ENCODE peak calls at places on chromosomes 5 and 9, in nine cellular contexts. One of them, this sample, is unnamed.
A peak's percentile ranks its signal among the peaks of the same experiment; 100 is the strongest.

GRCh38 chr5:156482816-156483215 is 155.9 kb downstream of the SGCD start:
- DNase-seq in fibroblast of the aortic adventitia: no peak
- DNase-seq in IMR-90: no peak
- DNase-seq in cardiac muscle cell: no peak
- DNase-seq in ovary: no peak
- DNase-seq in lower leg skin: no peak
- DNase-seq in heart left ventricle: no peak
- DNase-seq in fibroblast of pulmonary artery: no peak
- DNase-seq in astrocyte of the cerebellum: no peak
- DNase-seq in this sample: no peak

GRCh38 chr5:156888520-156888919 is 38.4 kb downstream of the PPP1R2B start:
- DNase-seq in ovary: no peak
- DNase-seq in heart left ventricle: no peak
- DNase-seq in cardiac muscle cell: no peak
- DNase-seq in fibroblast of the aortic adventitia: no peak
- DNase-seq in astrocyte of the cerebellum: no peak
- DNase-seq in fibroblast of pulmonary artery: no peak
- DNase-seq in IMR-90: no peak
- DNase-seq in lower leg skin: no peak
- DNase-seq in this sample: no peak

GRCh38 chr9:137764171-137764671 is 113.4 kb upstream of the CACNA1B start:
- DNase-seq in heart left ventricle: no peak
- DNase-seq in lower leg skin: no peak
- DNase-seq in fibroblast of pulmonary artery: no peak
- DNase-seq in astrocyte of the cerebellum: no peak
- DNase-seq in fibroblast of the aortic adventitia: no peak
- DNase-seq in IMR-90: no peak
- DNase-seq in ovary: no peak
- DNase-seq in cardiac muscle cell: no peak
- DNase-seq in this sample: peak; percentile 41

GRCh38 chr9:22044583-22044982 is 35.5 kb upstream of the CDKN2B start:
- DNase-seq in lower leg skin: no peak
- DNase-seq in cardiac muscle cell: no peak
- DNase-seq in heart left ventricle: no peak
- DNase-seq in fibroblast of the aortic adventitia: peak; percentile 90
- DNase-seq in fibroblast of pulmonary artery: peak; percentile 91
- DNase-seq in ovary: no peak
- DNase-seq in IMR-90: peak; percentile 87
- DNase-seq in astrocyte of the cerebellum: peak; percentile 60
- DNase-seq in this sample: peak; percentile 89

GRCh38 chr5:7869474-7870136 is 657 bp downstream of the MTRR start:
- DNase-seq in astrocyte of the cerebellum: no peak
- DNase-seq in fibroblast of the aortic adventitia: no peak
- DNase-seq in heart left ventricle: no peak
- DNase-seq in lower leg skin: no peak
- DNase-seq in fibroblast of pulmonary artery: peak; percentile 3
- DNase-seq in IMR-90: no peak
- DNase-seq in ovary: no peak
- DNase-seq in cardiac muscle cell: peak; percentile 19
- DNase-seq in this sample: no peak

GRCh38 chr5:42826757-42827156 is 15.1 kb upstream of the SELENOP start:
- DNase-seq in ovary: no peak
- DNase-seq in heart left ventricle: no peak
- DNase-seq in lower leg skin: no peak
- DNase-seq in fibroblast of the aortic adventitia: no peak
- DNase-seq in cardiac muscle cell: no peak
- DNase-seq in IMR-90: no peak
- DNase-seq in fibroblast of pulmonary artery: no peak
- DNase-seq in astrocyte of the cerebellum: no peak
- DNase-seq in this sample: no peak

GRCh38 chr5:138149530-138149929 is 10.3 kb upstream of the NME5 start:
- DNase-seq in fibroblast of the aortic adventitia: peak; percentile 17
- DNase-seq in ovary: no peak
- DNase-seq in heart left ventricle: no peak
- DNase-seq in lower leg skin: no peak
- DNase-seq in cardiac muscle cell: no peak
- DNase-seq in astrocyte of the cerebellum: no peak
- DNase-seq in IMR-90: peak; percentile 54
- DNase-seq in fibroblast of pulmonary artery: peak; percentile 39
- DNase-seq in this sample: peak; percentile 12

GRCh38 chr9:78221425-78221824 is 14.4 kb upstream of the CEP78 start:
- DNase-seq in ovary: no peak
- DNase-seq in fibroblast of pulmonary artery: peak; percentile 39
- DNase-seq in cardiac muscle cell: no peak
- DNase-seq in lower leg skin: no peak
- DNase-seq in astrocyte of the cerebellum: no peak
- DNase-seq in heart left ventricle: no peak
- DNase-seq in IMR-90: no peak
- DNase-seq in fibroblast of the aortic adventitia: peak; percentile 28
- DNase-seq in this sample: no peak

GRCh38 chr5:56251918-56252553 is 18.9 kb upstream of the ANKRD55 start:
- DNase-seq in fibroblast of pulmonary artery: peak; percentile 57
- DNase-seq in cardiac muscle cell: no peak
- DNase-seq in fibroblast of the aortic adventitia: peak; percentile 26
- DNase-seq in ovary: no peak
- DNase-seq in lower leg skin: no peak
- DNase-seq in astrocyte of the cerebellum: no peak
- DNase-seq in heart left ventricle: no peak
- DNase-seq in IMR-90: no peak
- DNase-seq in this sample: no peak

GRCh38 chr5:113331201-113331551 is 103.6 kb downstream of the TSSK1B start:
- DNase-seq in heart left ventricle: no peak
- DNase-seq in fibroblast of pulmonary artery: peak; percentile 64
- DNase-seq in fibroblast of the aortic adventitia: no peak
- DNase-seq in astrocyte of the cerebellum: no peak
- DNase-seq in IMR-90: peak; percentile 68
- DNase-seq in ovary: no peak
- DNase-seq in lower leg skin: no peak
- DNase-seq in cardiac muscle cell: no peak
- DNase-seq in this sample: peak; percentile 67

GRCh38 chr9:31608413-31608812 is 776.0 kb upstream of the ACO1 start:
- DNase-seq in lower leg skin: no peak
- DNase-seq in fibroblast of pulmonary artery: peak; percentile 18
- DNase-seq in cardiac muscle cell: no peak
- DNase-seq in fibroblast of the aortic adventitia: peak; percentile 32
- DNase-seq in IMR-90: no peak
- DNase-seq in ovary: no peak
- DNase-seq in heart left ventricle: no peak
- DNase-seq in astrocyte of the cerebellum: peak; percentile 32
- DNase-seq in this sample: peak; percentile 83

DNA sequence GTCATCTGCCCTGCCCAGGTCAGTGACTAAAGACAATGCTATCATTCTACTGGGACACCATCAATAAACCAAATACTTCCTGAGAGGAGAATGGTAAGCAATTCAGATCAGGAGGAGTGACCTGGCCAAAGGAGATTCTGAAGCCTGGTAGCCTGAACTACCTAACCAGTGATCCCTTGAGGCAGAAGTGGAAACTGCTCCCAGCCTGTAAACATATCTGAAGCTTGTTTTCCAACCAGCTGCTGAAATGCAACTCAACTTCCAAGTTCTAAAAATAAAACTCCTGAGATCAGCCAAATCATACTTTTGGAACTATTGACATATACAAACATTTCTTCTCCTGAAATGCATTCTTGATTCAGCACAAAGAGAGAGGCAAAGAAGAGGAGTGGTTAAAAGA is 204.1 kb downstream of the EBF1 start:
- DNase-seq in fibroblast of pulmonary artery: no peak
- DNase-seq in lower leg skin: no peak
- DNase-seq in heart left ventricle: no peak
- DNase-seq in fibroblast of the aortic adventitia: peak; percentile 73
- DNase-seq in IMR-90: no peak
- DNase-seq in ovary: no peak
- DNase-seq in astrocyte of the cerebellum: no peak
- DNase-seq in cardiac muscle cell: no peak
- DNase-seq in this sample: no peak
- TF ChIP-seq CTCF in fibroblast of pulmonary artery: no peak
- TF ChIP-seq CTCF in lower leg skin: no peak
- TF ChIP-seq CTCF in heart left ventricle: peak; percentile 27
- TF ChIP-seq CTCF in fibroblast of the aortic adventitia: peak; percentile 54
- TF ChIP-seq CTCF in IMR-90: no peak
- TF ChIP-seq CTCF in ovary: no peak
- TF ChIP-seq CTCF in astrocyte of the cerebellum: no peak
- TF ChIP-seq CTCF in cardiac muscle cell: no peak
- TF ChIP-seq CTCF in this sample: peak; percentile 13

GRCh38 chr5:93589812-93590215 is 6.8 kb downstream of the NR2F1 start:
- DNase-seq in cardiac muscle cell: no peak
- DNase-seq in heart left ventricle: no peak
- DNase-seq in IMR-90: no peak
- DNase-seq in astrocyte of the cerebellum: no peak
- DNase-seq in ovary: no peak
- DNase-seq in lower leg skin: no peak
- DNase-seq in fibroblast of pulmonary artery: no peak
- DNase-seq in fibroblast of the aortic adventitia: no peak
- DNase-seq in this sample: no peak

GRCh38 chr5:93589348-93589662 is 6.3 kb downstream of the NR2F1 start:
- DNase-seq in fibroblast of the aortic adventitia: no peak
- DNase-seq in heart left ventricle: no peak
- DNase-seq in ovary: no peak
- DNase-seq in lower leg skin: no peak
- DNase-seq in fibroblast of pulmonary artery: no peak
- DNase-seq in cardiac muscle cell: no peak
- DNase-seq in IMR-90: no peak
- DNase-seq in astrocyte of the cerebellum: no peak
- DNase-seq in this sample: no peak

GRCh38 chr5:93586948-93587918 is 4.2 kb downstream of the NR2F1 start:
- DNase-seq in IMR-90: peak; percentile 60
- DNase-seq in cardiac muscle cell: no peak
- DNase-seq in fibroblast of the aortic adventitia: no peak
- DNase-seq in ovary: no peak
- DNase-seq in lower leg skin: no peak
- DNase-seq in fibroblast of pulmonary artery: no peak
- DNase-seq in astrocyte of the cerebellum: no peak
- DNase-seq in heart left ventricle: peak; percentile 23
- DNase-seq in this sample: no peak

GRCh38 chr5:93587919-93588585 is 5.0 kb downstream of the NR2F1 start:
- DNase-seq in heart left ventricle: no peak
- DNase-seq in lower leg skin: no peak
- DNase-seq in cardiac muscle cell: no peak
- DNase-seq in astrocyte of the cerebellum: no peak
- DNase-seq in fibroblast of pulmonary artery: no peak
- DNase-seq in fibroblast of the aortic adventitia: no peak
- DNase-seq in ovary: no peak
- DNase-seq in IMR-90: no peak
- DNase-seq in this sample: no peak

GRCh38 chr5:93588586-93589347 is 5.7 kb downstream of the NR2F1 start:
- DNase-seq in fibroblast of pulmonary artery: peak; percentile 56
- DNase-seq in lower leg skin: no peak
- DNase-seq in fibroblast of the aortic adventitia: no peak
- DNase-seq in cardiac muscle cell: no peak
- DNase-seq in heart left ventricle: no peak
- DNase-seq in IMR-90: peak; percentile 59
- DNase-seq in ovary: no peak
- DNase-seq in astrocyte of the cerebellum: no peak
- DNase-seq in this sample: no peak
- H3K4me3 ChIP-seq in fibroblast of pulmonary artery: peak overlapping the region; percentile 48
- H3K4me3 ChIP-seq in lower leg skin: no peak overlapping the region
- H3K4me3 ChIP-seq in fibroblast of the aortic adventitia: no peak overlapping the region
- H3K4me3 ChIP-seq in cardiac muscle cell: no peak overlapping the region
- H3K4me3 ChIP-seq in heart left ventricle: no peak overlapping the region
- H3K4me3 ChIP-seq in IMR-90: peak overlapping the region; percentile 99
- H3K4me3 ChIP-seq in ovary: no peak overlapping the region
- H3K4me3 ChIP-seq in astrocyte of the cerebellum: peak overlapping the region; percentile 98
- H3K4me3 ChIP-seq in this sample: peak overlapping the region; percentile 29

GRCh38 chr9:116196806-116197205 is 43.2 kb downstream of the PAPPA start:
- DNase-seq in ovary: no peak
- DNase-seq in astrocyte of the cerebellum: no peak
- DNase-seq in cardiac muscle cell: no peak
- DNase-seq in fibroblast of pulmonary artery: no peak
- DNase-seq in IMR-90: no peak
- DNase-seq in heart left ventricle: no peak
- DNase-seq in lower leg skin: no peak
- DNase-seq in fibroblast of the aortic adventitia: no peak
- DNase-seq in this sample: no peak
- TF ChIP-seq CTCF in ovary: no peak
- TF ChIP-seq CTCF in astrocyte of the cerebellum: no peak
- TF ChIP-seq CTCF in cardiac muscle cell: no peak
- TF ChIP-seq CTCF in fibroblast of pulmonary artery: no peak
- TF ChIP-seq CTCF in IMR-90: no peak
- TF ChIP-seq CTCF in heart left ventricle: no peak
- TF ChIP-seq CTCF in lower leg skin: no peak
- TF ChIP-seq CTCF in fibroblast of the aortic adventitia: no peak
- TF ChIP-seq CTCF in this sample: no peak

GRCh38 chr9:129113645-129114304 is 2.6 kb downstream of the PTPA start:
- DNase-seq in lower leg skin: no peak
- DNase-seq in heart left ventricle: no peak
- DNase-seq in IMR-90: no peak
- DNase-seq in astrocyte of the cerebellum: no peak
- DNase-seq in ovary: no peak
- DNase-seq in cardiac muscle cell: no peak
- DNase-seq in fibroblast of pulmonary artery: no peak
- DNase-seq in fibroblast of the aortic adventitia: no peak
- DNase-seq in this sample: no peak
- H3K4me3 ChIP-seq in lower leg skin: no peak overlapping the region
- H3K4me3 ChIP-seq in heart left ventricle: no peak overlapping the region
- H3K4me3 ChIP-seq in IMR-90: no peak overlapping the region
- H3K4me3 ChIP-seq in astrocyte of the cerebellum: no peak overlapping the region
- H3K4me3 ChIP-seq in ovary: no peak overlapping the region
- H3K4me3 ChIP-seq in cardiac muscle cell: no peak overlapping the region
- H3K4me3 ChIP-seq in fibroblast of pulmonary artery: no peak overlapping the region
- H3K4me3 ChIP-seq in fibroblast of the aortic adventitia: no peak overlapping the region
- H3K4me3 ChIP-seq in this sample: no peak overlapping the region

GRCh38 chr9:127734247-127734746 is 797 bp downstream of the TOR2A start:
- DNase-seq in IMR-90: no peak
- DNase-seq in fibroblast of pulmonary artery: no peak
- DNase-seq in ovary: no peak
- DNase-seq in lower leg skin: no peak
- DNase-seq in heart left ventricle: no peak
- DNase-seq in astrocyte of the cerebellum: no peak
- DNase-seq in fibroblast of the aortic adventitia: no peak
- DNase-seq in cardiac muscle cell: no peak
- DNase-seq in this sample: no peak
- TF ChIP-seq CTCF in IMR-90: no peak
- TF ChIP-seq CTCF in fibroblast of pulmonary artery: no peak
- TF ChIP-seq CTCF in ovary: no peak
- TF ChIP-seq CTCF in lower leg skin: no peak
- TF ChIP-seq CTCF in heart left ventricle: no peak
- TF ChIP-seq CTCF in astrocyte of the cerebellum: no peak
- TF ChIP-seq CTCF in fibroblast of the aortic adventitia: no peak
- TF ChIP-seq CTCF in cardiac muscle cell: no peak
- TF ChIP-seq CTCF in this sample: no peak